ENCODE peak calls at places on chromosomes 1 and 21, in eight cellular contexts. B is thoracic aorta; G is stimulated activated CD4-positive, alpha-beta T cell treated with anti-CD3 and anti-CD28 coated beads, Interleukin-4, amount 100 ng/mL, for 4 hours; K is endothelial cell; R is keratinocyte; Y is Right ventricle myocardium superior; X is EH; C is mesenteric fat pad. E is an unnamed sample.
A peak's percentile ranks its signal among the peaks of the same experiment; 100 is the strongest.

GRCh38 chr1:197437891-197438853 is 170.1 kb downstream of the CRB1 start:
- DNase-seq in C (no peak), X (peak; percentile 42), G (no peak), R (no peak), K (no peak), Y (no peak), B (no peak), E (no peak)

GRCh38 chr1:231106347-231106746 is 55.5 kb upstream of the TRIM67 start:
- DNase-seq in C (no peak), Y (no peak), G (no peak), B (no peak), K (no peak), X (peak; percentile 95), R (no peak), E (no peak)

GRCh38 chr21:34889287-34889536 is 159.9 kb downstream of the RUNX1 start:
- DNase-seq in R (no peak), K (peak; percentile 51), X (peak; percentile 73), G (no peak), B (no peak), C (no peak), Y (no peak), E (peak; percentile 68)

GRCh38 chr1:167713330-167714081 is 8.3 kb upstream of the MPZL1 start:
- DNase-seq in G (no peak), R (no peak), K (peak; percentile 33), B (no peak), Y (peak; percentile 59), X (peak; percentile 24), C (no peak), E (no peak)

GRCh38 chr21:14836950-14837349 is 227.8 kb downstream of the NRIP1 start:
- DNase-seq in G (no peak), K (no peak), X (peak; percentile 76), C (no peak), B (no peak), Y (no peak), R (no peak), E (no peak)

GRCh38 chr1:36279789-36280296 is 26.3 kb upstream of the SH3D21 start:
- DNase-seq in K (no peak), R (no peak), C (no peak), G (no peak), Y (no peak), X (no peak), B (no peak), E (no peak)

GRCh38 chr1:205248793-205249601 is 21.3 kb downstream of the TMCC2 start:
- DNase-seq in X (peak; percentile 40), B (peak; percentile 76), K (no peak), R (no peak), G (no peak), Y (peak; percentile 70), C (no peak), E (no peak)

GRCh38 chr21:43266534-43266933 is 97.7 kb downstream of the CRYAA start:
- DNase-seq in C (no peak), B (no peak), Y (peak; percentile 24), R (no peak), K (no peak), X (no peak), G (no peak), E (no peak)

GRCh38 chr1:201554789-201555592 is 16.1 kb downstream of the NAV1 start:
- DNase-seq in Y (no peak), C (no peak), G (no peak), R (no peak), K (no peak), X (peak; percentile 56), B (no peak), E (no peak)

GRCh38 chr1:223714849-223715709 is 2.7 kb downstream of the CAPN2 start:
- DNase-seq in K (peak; percentile 15), Y (no peak), R (no peak), G (no peak), C (no peak), X (peak; percentile 90), B (no peak), E (no peak)

GRCh38 chr1:226479432-226479831 is 69.1 kb upstream of the STUM start:
- DNase-seq in B (no peak), G (no peak), K (no peak), Y (no peak), C (no peak), R (no peak), X (no peak), E (no peak)

GRCh38 chr21:42061195-42061865 is 9.8 kb upstream of the UMODL1 start:
- DNase-seq in R (no peak), Y (peak; percentile 65), C (no peak), G (no peak), K (no peak), B (no peak), X (no peak), E (no peak)

GRCh38 chr1:39453603-39454002 is 37.8 kb upstream of the BMP8A start:
- DNase-seq in G (no peak), Y (peak; percentile 83), B (peak; percentile 24), C (no peak), X (peak; percentile 15), R (no peak), K (no peak), E (no peak)

GRCh38 chr1:234780531-234781162 is 170.7 kb upstream of the IRF2BP2 start:
- DNase-seq in C (peak; percentile 92), Y (no peak), K (no peak), B (no peak), G (no peak), X (peak; percentile 5), R (no peak), E (no peak)

GRCh38 chr1:91842056-91842455 is 43.9 kb downstream of the TGFBR3 start:
- DNase-seq in K (no peak), R (no peak), Y (no peak), B (no peak), C (no peak), G (no peak), X (no peak), E (no peak)

GRCh38 chr21:31366825-31367224 is 22.8 kb upstream of the TIAM1 start:
- DNase-seq in X (peak; percentile 30), C (no peak), G (no peak), B (no peak), Y (no peak), R (peak; percentile 74), K (no peak), E (no peak)

GRCh38 chr1:107318932-107319331 is 178.1 kb downstream of the NTNG1 start:
- DNase-seq in K (peak; percentile 3), R (no peak), C (no peak), B (no peak), Y (no peak), X (no peak), G (no peak), E (no peak)

GRCh38 chr1:225506727-225507126 is 78.9 kb upstream of the LBR start:
- DNase-seq in B (no peak), Y (no peak), C (no peak), X (no peak), R (no peak), K (no peak), G (no peak), E (no peak)

GRCh38 chr21:25220954-25221353 is 386.3 kb downstream of the MRPL39 start:
- DNase-seq in G (no peak), K (no peak), B (no peak), R (no peak), C (no peak), Y (no peak), X (no peak), E (no peak)

GRCh38 chr1:40774266-40774998 is 9.2 kb upstream of the KCNQ4 start:
- DNase-seq in K (peak; percentile 72), B (no peak), X (peak; percentile 33), C (peak; percentile 82), Y (peak; percentile 72), G (peak; percentile 53), R (no peak), E (no peak)

GRCh38 chr1:216193839-216194443 is 229.3 kb downstream of the USH2A start:
- DNase-seq in K (no peak), Y (no peak), X (no peak), C (no peak), R (no peak), G (no peak), B (no peak), E (no peak)

GRCh38 chr1:219580019-219580676 is 32.8 kb downstream of the ZC3H11B start:
- DNase-seq in K (no peak), G (no peak), X (no peak), R (no peak), B (no peak), C (no peak), Y (no peak), E (no peak)

GRCh38 chr1:245999697-246000637 is 507.1 kb downstream of the SMYD3 start:
- DNase-seq in X (no peak), Y (no peak), B (no peak), K (no peak), R (no peak), C (no peak), G (no peak), E (no peak)

GRCh38 chr1:153881764-153882163 is 41.0 kb downstream of the GATAD2B start:
- DNase-seq in G (no peak), R (no peak), Y (no peak), C (no peak), X (peak; percentile 40), K (no peak), B (no peak), E (no peak)

GRCh38 chr1:39926820-39927219 is 25.1 kb upstream of the MYCL start:
- DNase-seq in G (no peak), B (no peak), R (no peak), C (no peak), Y (no peak), X (no peak), K (no peak), E (no peak)

GRCh38 chr1:25807480-25808390 is 7.7 kb downstream of the SELENON start:
- DNase-seq in C (no peak), B (no peak), X (no peak), Y (no peak), R (no peak), K (no peak), G (no peak), E (no peak)

GRCh38 chr21:28215214-28215954 is 777.3 kb downstream of the LTN1 start:
- DNase-seq in X (peak; percentile 91), G (no peak), K (no peak), B (no peak), Y (no peak), R (peak; percentile 54), C (no peak), E (no peak)